ENCODE peak calls at places on chromosomes 12 and 14, in five cellular contexts. J is activated effector memory CD4-positive, alpha-beta T cell treated with Interleukin-2 at 50 U/mL for 16 hours; E is brain microvascular endothelial cell; Q is memory B cell; L is K562. M is an unnamed sample.

GRCh38 chr14:59831121-59831730 is 39.4 kb downstream of the RTN1 start:
- DNase-seq in J (no peak), E (no peak), Q (no peak), L (no peak), M (no peak)

GRCh38 chr12:76942276-76942675 is 63.5 kb upstream of the CSRP2 start:
- DNase-seq in J (no peak), E (no peak), Q (no peak), L (no peak), M (no peak)

GRCh38 chr12:107983871-107984480 is 145.1 kb upstream of the WSCD2 start:
- DNase-seq in J (no peak), E (peak), Q (no peak), L (no peak), M (no peak)

GRCh38 chr12:66048218-66048842 is 82.2 kb downstream of the LLPH start:
- DNase-seq in J (no peak), E (no peak), Q (no peak), L (no peak), M (no peak)

GRCh38 chr12:45518516-45519235 is 210.8 kb upstream of the ARID2 start:
- DNase-seq in J (peak), E (no peak), Q (no peak), L (no peak), M (no peak)

GRCh38 chr12:10171954-10172353 is at the start of gene OLR1:
- DNase-seq in J (no peak), E (no peak), Q (no peak), L (no peak), M (no peak)

GRCh38 chr14:35047961-35048513 is 2.0 kb downstream of the FAM177A1 start:
- DNase-seq in J (no peak), E (no peak), Q (no peak), L (no peak), M (no peak)

GRCh38 chr14:68663385-68664076 is 129.3 kb downstream of the ZFP36L1 start:
- DNase-seq in J (no peak), E (peak), Q (no peak), L (no peak), M (no peak)

GRCh38 chr14:54603362-54603761 is 36.4 kb downstream of the SAMD4A start:
- DNase-seq in J (no peak), E (no peak), Q (no peak), L (no peak), M (no peak)

GRCh38 chr12:76337583-76337982 is 10.6 kb downstream of the BBS10 start:
- DNase-seq in J (no peak), E (peak), Q (no peak), L (no peak), M (no peak)

GRCh38 chr12:15589328-15590032 is 199.7 kb downstream of the EPS8 start:
- DNase-seq in J (no peak), E (no peak), Q (no peak), L (no peak), M (no peak)

GRCh38 chr12:127162902-127163301 is 1104.1 kb upstream of the TMEM132C start:
- DNase-seq in J (peak), E (peak), Q (no peak), L (peak), M (no peak)

GRCh38 chr12:102043928-102044327 is 17.9 kb downstream of the WASHC3 start:
- DNase-seq in J (no peak), E (no peak), Q (no peak), L (no peak), M (no peak)

GRCh38 chr12:51318846-51319570 is 5.0 kb downstream of the BIN2 start:
- DNase-seq in J (peak), E (no peak), Q (peak), L (no peak), M (no peak)

GRCh38 chr12:83971781-83972180 is 940.8 kb downstream of the SLC6A15 start:
- DNase-seq in J (no peak), E (no peak), Q (no peak), L (no peak), M (no peak)

GRCh38 chr14:103626150-103626850 is 2.7 kb upstream of the KLC1 start:
- DNase-seq in J (no peak), E (no peak), Q (no peak), L (no peak), M (no peak)